ENCODE peak calls at places on chromosomes 13 and 19, in five cellular contexts. V is NCI-H748 treated with DMSO at 0.1 percent for 48 hours, B is iris pigment epithelial cell, L is heart right ventricle, N is amniotic stem cell. H is an unnamed sample.
A peak's percentile ranks its signal among the peaks of the same experiment; 100 is the strongest.

GRCh38 chr19:6161271-6161850 is 25.9 kb downstream of the ACSBG2 start:
- DNase-seq in L (peak; percentile 18), V (peak; percentile 10), N (no peak), B (no peak), H (no peak)

GRCh38 chr13:74132152-74132767 is 1.9 kb downstream of the KLF12 start:
- DNase-seq in V (peak; percentile 47), N (no peak), B (peak; percentile 71), L (no peak), H (no peak)

GRCh38 chr19:51375504-51376221 is 3.2 kb upstream of the NKG7 start:
- DNase-seq in B (no peak), L (no peak), N (no peak), V (no peak), H (no peak)

GRCh38 chr19:6359942-6360341 is 1.4 kb upstream of the CLPP start:
- DNase-seq in V (no peak), B (no peak), L (no peak), N (no peak), H (no peak)

GRCh38 chr13:75489502-75490263 is 7.7 kb upstream of the TBC1D4 start:
- DNase-seq in V (no peak), L (no peak), B (peak; percentile 94), N (no peak), H (peak; percentile 68)

GRCh38 chr13:39269411-39269810 is 231.2 kb downstream of the NHLRC3 start:
- DNase-seq in N (no peak), L (no peak), V (no peak), B (peak; percentile 19), H (no peak)

GRCh38 chr13:92775631-92776030 is 451.0 kb upstream of the GPC6 start:
- DNase-seq in B (no peak), L (no peak), N (no peak), V (no peak), H (no peak)

GRCh38 chr13:31172535-31172934 is 10.8 kb upstream of the HSPH1 start:
- DNase-seq in B (peak; percentile 84), N (peak; percentile 6), L (no peak), V (no peak), H (no peak)

GRCh38 chr19:49817964-49818690 is at the start of gene MED25:
- DNase-seq in N (peak; percentile 55), L (peak; percentile 87), B (peak; percentile 76), V (peak; percentile 92), H (peak; percentile 88)

GRCh38 chr19:53102701-53103140 is 501 bp downstream of the ZNF160 start:
- DNase-seq in V (peak; percentile 17), L (peak; percentile 50), B (peak; percentile 49), N (no peak), H (peak; percentile 40)